ENCODE peak calls at places on chromosomes 6 and 20, in eight cellular contexts. P, D, Z, R, V, X, B and T are unnamed samples.

GRCh38 chr6:156279306-156279969 is 497.7 kb upstream of the ARID1B start:
- DNase-seq in P (no peak), D (peak; percentile 98), Z (no peak), R (no peak), V (no peak), X (no peak), B (no peak), T (no peak)

GRCh38 chr6:133697666-133698065 is 191.2 kb upstream of the TCF21 start:
- DNase-seq in P (no peak), D (no peak), Z (no peak), R (peak; percentile 36), V (no peak), X (no peak), B (no peak), T (no peak)

GRCh38 chr6:24125980-24126379 is at the start of gene NRSN1:
- DNase-seq in P (no peak), D (no peak), Z (no peak), R (no peak), V (no peak), X (peak; percentile 57), B (no peak), T (no peak)

GRCh38 chr20:17500271-17500670 is 30.9 kb downstream of the BFSP1 start:
- DNase-seq in P (no peak), D (no peak), Z (no peak), R (no peak), V (no peak), X (no peak), B (no peak), T (no peak)

GRCh38 chr6:134678436-134678889 is 271.4 kb downstream of the ALDH8A1 start:
- DNase-seq in P (no peak), D (no peak), Z (peak; percentile 64), R (no peak), V (no peak), X (peak; percentile 55), B (no peak), T (no peak)

GRCh38 chr20:58755751-58756524 is 63.3 kb downstream of the NPEPL1 start:
- DNase-seq in P (no peak), D (no peak), Z (no peak), R (no peak), V (no peak), X (no peak), B (no peak), T (no peak)

GRCh38 chr6:24428615-24429014 is 25.9 kb downstream of the MRS2 start:
- DNase-seq in P (no peak), D (no peak), Z (no peak), R (peak; percentile 68), V (peak; percentile 29), X (no peak), B (no peak), T (no peak)

GRCh38 chr6:47752801-47753200 is 29.0 kb upstream of the OPN5 start:
- DNase-seq in P (no peak), D (no peak), Z (no peak), R (no peak), V (no peak), X (no peak), B (no peak), T (no peak)

GRCh38 chr6:147131728-147132127 is 72.5 kb upstream of the STXBP5 start:
- DNase-seq in P (no peak), D (no peak), Z (no peak), R (peak; percentile 66), V (no peak), X (peak; percentile 8), B (no peak), T (no peak)

GRCh38 chr6:63272397-63272796 is 47.4 kb downstream of the LGSN start:
- DNase-seq in P (no peak), D (peak; percentile 33), Z (no peak), R (peak; percentile 50), V (no peak), X (peak; percentile 50), B (no peak), T (no peak)

GRCh38 chr6:4450237-4450636 is 314.9 kb upstream of the ECI2 start:
- DNase-seq in P (no peak), D (no peak), Z (no peak), R (no peak), V (no peak), X (no peak), B (no peak), T (no peak)

GRCh38 chr20:41000628-41001027 is 28.0 kb upstream of the TOP1 start:
- DNase-seq in P (no peak), D (no peak), Z (no peak), R (no peak), V (no peak), X (no peak), B (no peak), T (no peak)

GRCh38 chr6:36120979-36121706 is 9.2 kb upstream of the MAPK13 start:
- DNase-seq in P (peak; percentile 69), D (peak; percentile 67), Z (peak; percentile 42), R (peak; percentile 46), V (peak; percentile 72), X (peak; percentile 70), B (peak; percentile 78), T (no peak)

GRCh38 chr6:122033564-122034181 is 365.8 kb upstream of the HSF2 start:
- DNase-seq in P (no peak), D (peak; percentile 43), Z (no peak), R (peak; percentile 92), V (no peak), X (peak; percentile 76), B (no peak), T (no peak)

GRCh38 chr6:2949536-2950083 is 21.8 kb downstream of the SERPINB6 start:
- DNase-seq in P (no peak), D (no peak), Z (no peak), R (no peak), V (no peak), X (no peak), B (no peak), T (no peak)

GRCh38 chr6:52839124-52840055 is 1.2 kb downstream of the GSTA5 start:
- DNase-seq in P (peak; percentile 63), D (peak; percentile 50), Z (no peak), R (peak; percentile 59), V (peak; percentile 63), X (peak; percentile 70), B (no peak), T (no peak)

GRCh38 chr20:44187763-44188709 is 1.0 kb upstream of the JPH2 start:
- DNase-seq in P (no peak), D (peak; percentile 41), Z (peak; percentile 46), R (peak; percentile 54), V (no peak), X (no peak), B (no peak), T (no peak)

GRCh38 chr6:50305660-50306059 is 255.9 kb upstream of the DEFB112 start:
- DNase-seq in P (no peak), D (no peak), Z (no peak), R (no peak), V (no peak), X (no peak), B (no peak), T (no peak)

GRCh38 chr6:166338854-166339253 is 3.5 kb downstream of the SFT2D1 start:
- DNase-seq in P (no peak), D (no peak), Z (no peak), R (no peak), V (no peak), X (no peak), B (no peak), T (no peak)

GRCh38 chr6:78093861-78094360 is 441.1 kb downstream of the MEI4 start:
- DNase-seq in P (no peak), D (no peak), Z (no peak), R (no peak), V (no peak), X (no peak), B (no peak), T (no peak)

GRCh38 chr6:159766923-159767322 is 5.1 kb downstream of the ACAT2 start:
- DNase-seq in P (no peak), D (no peak), Z (no peak), R (peak; percentile 7), V (no peak), X (no peak), B (no peak), T (no peak)

GRCh38 chr20:34938466-34939163 is 17.0 kb downstream of the GSS start:
- DNase-seq in P (no peak), D (no peak), Z (peak; percentile 87), R (no peak), V (no peak), X (no peak), B (no peak), T (no peak)

GRCh38 chr20:21577551-21577950 is 63.7 kb upstream of the NKX2-2 start:
- DNase-seq in P (no peak), D (no peak), Z (no peak), R (no peak), V (no peak), X (no peak), B (no peak), T (no peak)

GRCh38 chr20:36399147-36399968 is 93.2 kb downstream of the DLGAP4 start:
- DNase-seq in P (peak; percentile 44), D (peak; percentile 72), Z (no peak), R (peak; percentile 5), V (peak; percentile 62), X (peak; percentile 57), B (no peak), T (no peak)

GRCh38 chr6:137185290-137185689 is 11.8 kb upstream of the IL22RA2 start:
- DNase-seq in P (no peak), D (no peak), Z (no peak), R (no peak), V (no peak), X (no peak), B (no peak), T (no peak)
- H3K9me3 ChIP-seq in P (peaks cover 7% of the 10 kb centered on the region), D (peaks cover 56% of the 10 kb centered on the region), Z (peaks cover 90% of the 10 kb centered on the region), R (peaks cover 66% of the 10 kb centered on the region), V (peaks cover 65% of the 10 kb centered on the region), X (peaks cover 21% of the 10 kb centered on the region), B (peaks cover 18% of the 10 kb centered on the region), T (peaks cover 6% of the 10 kb centered on the region)

GRCh38 chr6:82843291-82843885 is 222.3 kb downstream of the UBE3D start:
- DNase-seq in P (no peak), D (no peak), Z (no peak), R (peak; percentile 62), V (no peak), X (no peak), B (no peak), T (no peak)
- H3K4me3 ChIP-seq in P (no peak overlapping the region), D (no peak overlapping the region), Z (no peak overlapping the region), R (no peak overlapping the region), V (no peak overlapping the region), X (no peak overlapping the region), B (no peak overlapping the region), T (no peak overlapping the region)

GRCh38 chr20:16203091-16203490 is 370.2 kb downstream of the KIF16B start:
- DNase-seq in P (no peak), D (no peak), Z (no peak), R (no peak), V (no peak), X (no peak), B (no peak), T (no peak)
- H3K9me3 ChIP-seq in P (no peaks in the 10 kb centered on the region), D (no peaks in the 10 kb centered on the region), Z (peaks cover 7% of the 10 kb centered on the region), R (peaks cover 5% of the 10 kb centered on the region), V (no peaks in the 10 kb centered on the region), X (no peaks in the 10 kb centered on the region), B (no peaks in the 10 kb centered on the region), T (no peaks in the 10 kb centered on the region)

DNA sequence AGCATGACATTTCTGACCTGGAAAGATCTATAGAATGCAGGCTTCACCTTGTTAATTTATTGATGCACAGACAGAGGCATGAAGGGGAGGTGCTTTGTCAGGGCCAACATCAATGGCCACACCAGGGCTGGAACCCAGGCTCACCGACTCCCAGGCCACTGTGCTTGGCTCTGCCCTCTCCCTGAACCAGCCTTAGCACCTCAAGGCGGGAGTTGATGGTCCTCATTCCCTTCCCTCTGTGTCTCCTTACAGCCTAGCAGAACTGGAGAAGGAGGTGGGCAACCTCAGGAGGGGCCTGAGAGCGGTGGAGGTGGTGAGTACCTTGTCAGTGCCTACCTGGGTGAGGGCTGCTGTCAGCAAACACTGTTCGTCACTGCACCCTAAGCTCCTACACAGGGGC is 35.6 kb downstream of the MOCS1 start:
- DNase-seq in P (no peak), D (no peak), Z (no peak), R (no peak), V (no peak), X (no peak), B (no peak), T (no peak)
- H3K4me3 ChIP-seq in P (no peak overlapping the region), D (no peak overlapping the region), Z (no peak overlapping the region), R (no peak overlapping the region), V (no peak overlapping the region), X (no peak overlapping the region), B (no peak overlapping the region), T (no peak overlapping the region)